ENCODE peak calls at places on chromosome 18, in five cellular contexts. G is fibroblast of lung; S is stimulated activated CD4-positive, alpha-beta T cell treated with anti-CD3 and anti-CD28 coated beads, Interleukin-12 subunit alpha, Interleukin-12 subunit beta, amount 100 ng/mL, for 24 hours; K is progenitor cell of endocrine pancreas; M is esophagus squamous epithelium. B is an unnamed sample.

GRCh38 chr18:61738042-61738441 is 154.8 kb downstream of the RNF152 start:
- DNase-seq in G (peak), S (no peak), K (no peak), M (no peak), B (no peak)

GRCh38 chr18:25420091-25420490 is 68.1 kb upstream of the ZNF521 start:
- DNase-seq in G (no peak), S (no peak), K (no peak), M (no peak), B (no peak)

GRCh38 chr18:67650661-67651060 is 134.1 kb upstream of the DSEL start:
- DNase-seq in G (no peak), S (no peak), K (no peak), M (no peak), B (no peak)

GRCh38 chr18:70415823-70416488 is 127.1 kb downstream of the SOCS6 start:
- DNase-seq in G (no peak), S (no peak), K (no peak), M (no peak), B (no peak)

GRCh38 chr18:3889121-3889520 is 439.1 kb downstream of the TGIF1 start:
- DNase-seq in G (no peak), S (no peak), K (no peak), M (no peak), B (no peak)

GRCh38 chr18:63253428-63254372 is 65.9 kb downstream of the BCL2 start:
- DNase-seq in G (peak), S (no peak), K (no peak), M (no peak), B (no peak)

GRCh38 chr18:61388010-61388409 is 54.8 kb downstream of the CDH20 start:
- DNase-seq in G (peak), S (no peak), K (no peak), M (no peak), B (no peak)

GRCh38 chr18:27483266-27483665 is 298.2 kb upstream of the CHST9 start:
- DNase-seq in G (no peak), S (no peak), K (no peak), M (no peak), B (no peak)

GRCh38 chr18:394997-395383 is 105.5 kb downstream of the COLEC12 start:
- DNase-seq in G (peak), S (no peak), K (no peak), M (no peak), B (no peak)

GRCh38 chr18:38801640-38802039 is 1236.0 kb upstream of the CELF4 start:
- DNase-seq in G (no peak), S (no peak), K (no peak), M (no peak), B (no peak)

GRCh38 chr18:55629136-55629535 is 41.1 kb upstream of the TCF4 start:
- DNase-seq in G (no peak), S (no peak), K (no peak), M (no peak), B (no peak)

GRCh38 chr18:59744271-59744721 is 47.1 kb upstream of the CCBE1 start:
- DNase-seq in G (peak), S (no peak), K (no peak), M (no peak), B (no peak)

GRCh38 chr18:70420151-70420898 is 131.5 kb downstream of the SOCS6 start:
- DNase-seq in G (peak), S (no peak), K (no peak), M (no peak), B (no peak)

GRCh38 chr18:23927821-23928746 is 86.5 kb upstream of the TTC39C start:
- DNase-seq in G (no peak), S (no peak), K (no peak), M (no peak), B (no peak)

GRCh38 chr18:67514901-67515540 is 1.5 kb downstream of the DSEL start:
- DNase-seq in G (peak), S (no peak), K (no peak), M (no peak), B (no peak)

GRCh38 chr18:55401638-55402191 is 186.3 kb downstream of the TCF4 start:
- DNase-seq in G (peak), S (no peak), K (peak), M (no peak), B (no peak)

GRCh38 chr18:23627325-23627724 is 35.4 kb downstream of the ANKRD29 start:
- DNase-seq in G (peak), S (no peak), K (no peak), M (no peak), B (no peak)

GRCh38 chr18:24267878-24268277 is 129.0 kb downstream of the CABYR start:
- DNase-seq in G (no peak), S (no peak), K (no peak), M (no peak), B (no peak)